ENCODE peak calls at places on chromosomes 4 and X, in ten cellular contexts. J is aorta; N is H9; W is body of pancreas; F is psoas muscle; T is breast epithelium; X is fibroblast of lung; Z is mesenchymal stem cell; D is right atrium auricular region; Y is CD8-positive, alpha-beta memory T cell. E is an unnamed sample.

GRCh38 chr4:6198768-6199343 is 1.5 kb downstream of the JAKMIP1 start:
- DNase-seq in J (no peak), N (peak; percentile 92), W (no peak), F (no peak), T (no peak), X (peak; percentile 11), Z (peak; percentile 2), D (no peak), Y (peak; percentile 33), E (peak; percentile 93)

GRCh38 chr4:6115746-6116586 is 84.4 kb downstream of the JAKMIP1 start:
- DNase-seq in J (peak; percentile 59), N (no peak), W (no peak), F (no peak), T (no peak), X (no peak), Z (no peak), D (no peak), Y (no peak), E (no peak)

GRCh38 chr4:140092094-140092820 is 61.7 kb downstream of the MAML3 start:
- DNase-seq in J (no peak), N (peak; percentile 81), W (peak; percentile 43), F (no peak), T (peak; percentile 53), X (peak; percentile 31), Z (peak; percentile 71), D (peak; percentile 70), Y (no peak), E (peak; percentile 57)

GRCh38 chr4:31620476-31620875 is 900.3 kb downstream of the PCDH7 start:
- DNase-seq in J (no peak), N (no peak), W (no peak), F (no peak), T (no peak), X (peak; percentile 10), Z (peak; percentile 45), D (no peak), Y (no peak), E (no peak)

GRCh38 chr4:184959309-184959708 is 59.0 kb upstream of the HELT start:
- DNase-seq in J (peak; percentile 48), N (peak; percentile 10), W (no peak), F (no peak), T (no peak), X (no peak), Z (no peak), D (peak; percentile 18), Y (no peak), E (no peak)

GRCh38 chr4:48670587-48670986 is 109.5 kb downstream of the FRYL start:
- DNase-seq in J (no peak), N (no peak), W (no peak), F (no peak), T (no peak), X (no peak), Z (no peak), D (no peak), Y (no peak), E (no peak)

GRCh38 chr4:1246111-1246881 is 2.6 kb downstream of the CTBP1 start:
- DNase-seq in J (peak; percentile 75), N (peak; percentile 28), W (peak; percentile 83), F (peak; percentile 55), T (peak; percentile 54), X (no peak), Z (peak; percentile 17), D (no peak), Y (no peak), E (peak; percentile 18)

GRCh38 chr4:76723916-76724315 is 174.0 kb downstream of the SOWAHB start:
- DNase-seq in J (no peak), N (no peak), W (no peak), F (no peak), T (no peak), X (peak; percentile 98), Z (no peak), D (no peak), Y (no peak), E (peak; percentile 46)

GRCh38 chrX:12988797-12989196 is 13.9 kb downstream of the TMSB4X start:
- DNase-seq in J (no peak), N (no peak), W (peak; percentile 79), F (no peak), T (no peak), X (peak; percentile 77), Z (no peak), D (no peak), Y (no peak), E (no peak)

GRCh38 chr4:161564230-161564834 is 599.5 kb downstream of the FSTL5 start:
- DNase-seq in J (no peak), N (no peak), W (no peak), F (no peak), T (no peak), X (peak; percentile 25), Z (peak; percentile 18), D (no peak), Y (no peak), E (no peak)

DNA sequence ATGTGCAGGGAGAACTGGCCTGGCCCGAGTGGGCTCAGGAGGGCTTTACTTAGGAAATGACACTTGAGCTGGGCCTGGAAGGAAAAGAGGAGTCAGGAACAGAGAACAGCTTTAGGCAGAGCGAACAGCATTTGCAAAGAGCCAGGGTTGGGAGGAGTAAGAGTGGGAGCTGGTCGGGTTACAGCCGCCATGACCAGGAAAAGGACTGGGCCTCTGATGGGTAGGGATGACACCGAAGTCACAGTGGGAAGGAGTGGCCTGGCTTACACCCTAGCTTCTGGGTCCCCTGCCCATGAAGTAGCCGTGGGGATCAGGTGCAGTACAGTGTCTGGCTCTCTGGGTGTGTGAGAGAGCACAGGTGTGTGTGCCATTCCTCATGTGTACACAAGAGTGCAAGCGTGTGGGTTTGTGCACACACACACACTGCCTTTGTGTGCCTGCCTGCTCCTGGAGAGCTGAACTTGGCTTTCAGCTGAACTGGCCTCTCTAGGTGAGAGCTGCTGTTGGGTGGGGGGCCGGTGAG is 31.6 kb downstream of the TRMT44 start:
- DNase-seq in J (no peak), N (no peak), W (no peak), F (no peak), T (no peak), X (no peak), Z (no peak), D (no peak), Y (no peak), E (no peak)
- H3K27ac ChIP-seq in J (no peak overlapping the region), N (no peak overlapping the region), W (no peak overlapping the region), F (no peak overlapping the region), T (peak overlapping the region; percentile 67), X (peak overlapping the region; percentile 85), Z (peak overlapping the region; percentile 88), D (peak overlapping the region; percentile 1), Y (peak overlapping the region; percentile 31), E (peak overlapping the region; percentile 14)

GRCh38 chr4:55560096-55560495 is 13.4 kb upstream of the CLOCK start:
- DNase-seq in J (no peak), N (no peak), W (no peak), F (no peak), T (no peak), X (no peak), Z (no peak), D (no peak), Y (no peak), E (no peak)

GRCh38 chr4:55561884-55562283 is 15.2 kb upstream of the CLOCK start:
- DNase-seq in J (no peak), N (no peak), W (no peak), F (no peak), T (no peak), X (no peak), Z (no peak), D (no peak), Y (no peak), E (no peak)
- H3K4me1 ChIP-seq in J (no peaks in the 10 kb centered on the region), N (no peaks in the 10 kb centered on the region), W (no peaks in the 10 kb centered on the region), F (no peaks in the 10 kb centered on the region), T (no peaks in the 10 kb centered on the region), X (no peaks in the 10 kb centered on the region), Z (no peaks in the 10 kb centered on the region), D (no peaks in the 10 kb centered on the region), Y (no peaks in the 10 kb centered on the region), E (no peaks in the 10 kb centered on the region)

DNA sequence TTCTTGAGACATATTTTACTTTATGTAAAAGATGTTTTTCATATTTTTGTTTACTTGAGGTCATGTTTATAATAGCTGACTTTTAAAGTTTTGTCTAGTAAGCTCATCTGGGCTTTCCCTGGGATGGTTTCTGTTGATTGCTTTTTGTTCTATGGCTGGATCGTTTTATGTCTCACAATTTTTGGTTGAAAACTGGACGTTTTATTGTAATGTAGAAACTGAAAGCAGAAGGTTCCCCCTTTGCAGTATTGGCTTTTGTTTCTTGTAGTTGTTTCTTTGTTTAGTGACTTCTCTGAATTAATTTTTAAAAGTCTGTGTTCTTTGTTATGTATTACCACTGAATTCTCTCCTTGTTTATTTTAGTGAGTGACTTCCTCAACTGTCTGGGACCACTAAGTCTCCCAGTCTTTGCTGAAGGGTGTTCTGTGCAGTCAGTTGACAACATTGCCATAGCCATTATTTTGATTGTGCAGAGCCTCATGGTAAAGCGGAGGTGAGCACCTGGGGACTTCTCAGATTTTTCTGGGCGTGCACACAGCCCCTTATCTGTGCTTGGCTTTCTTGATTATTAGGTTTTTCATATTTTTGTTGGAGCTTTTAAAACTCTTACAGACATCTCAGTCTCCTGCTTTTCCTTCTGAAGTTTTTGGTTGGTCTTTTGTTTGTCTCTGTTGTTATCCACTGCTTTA is 31.0 kb downstream of the KDM6A start:
- DNase-seq in J (no peak), N (no peak), W (no peak), F (no peak), T (no peak), X (no peak), Z (no peak), D (no peak), Y (no peak), E (no peak)
- H3K27ac ChIP-seq in J (no peak overlapping the region), N (peak overlapping the region; percentile 57), W (no peak overlapping the region), F (no peak overlapping the region), T (no peak overlapping the region), X (peak overlapping the region; percentile 23), Z (peak overlapping the region; percentile 38), D (no peak overlapping the region), Y (no peak overlapping the region), E (no peak overlapping the region)

GRCh38 chrX:50704987-50705386 is 109.0 kb downstream of the SHROOM4 start:
- DNase-seq in J (no peak), N (no peak), W (no peak), F (no peak), T (no peak), X (no peak), Z (peak; percentile 37), D (no peak), Y (no peak), E (no peak)
- H3K4me1 ChIP-seq in J (no peaks in the 10 kb centered on the region), N (peaks cover 13% of the 10 kb centered on the region), W (no peaks in the 10 kb centered on the region), F (no peaks in the 10 kb centered on the region), T (no peaks in the 10 kb centered on the region), X (no peaks in the 10 kb centered on the region), Z (peaks cover 6% of the 10 kb centered on the region), D (no peaks in the 10 kb centered on the region), Y (no peaks in the 10 kb centered on the region), E (no peaks in the 10 kb centered on the region)

DNA sequence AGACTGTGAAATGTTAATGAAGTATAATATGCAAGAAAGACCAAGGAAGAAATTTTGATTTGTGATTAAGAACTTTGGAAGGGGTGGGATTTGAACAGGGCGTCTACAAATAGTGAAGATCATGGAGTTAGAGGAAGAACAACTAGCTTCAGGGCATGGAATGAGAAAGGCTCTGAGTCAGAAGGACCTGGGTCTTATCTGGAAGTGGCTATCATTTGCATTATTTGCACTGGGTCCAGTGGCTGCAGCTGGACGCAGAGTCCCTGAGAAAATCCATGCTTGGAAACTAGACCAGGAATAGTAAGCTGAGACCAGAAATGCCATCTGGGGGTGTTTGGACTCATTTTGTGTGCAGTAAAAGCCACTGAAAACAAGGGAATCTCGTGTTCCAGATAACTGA is 4.3 kb upstream of the LIMCH1 start:
- DNase-seq in J (no peak), N (no peak), W (no peak), F (no peak), T (no peak), X (no peak), Z (no peak), D (no peak), Y (no peak), E (no peak)
- H3K27ac ChIP-seq in J (no peak overlapping the region), N (no peak overlapping the region), W (no peak overlapping the region), F (peak overlapping the region; percentile 47), T (no peak overlapping the region), X (no peak overlapping the region), Z (no peak overlapping the region), D (no peak overlapping the region), Y (no peak overlapping the region), E (no peak overlapping the region)

GRCh38 chr4:148780426-148781005 is 338.3 kb upstream of the NR3C2 start:
- DNase-seq in J (no peak), N (no peak), W (no peak), F (no peak), T (no peak), X (no peak), Z (no peak), D (no peak), Y (no peak), E (no peak)
- H3K4me1 ChIP-seq in J (no peaks in the 10 kb centered on the region), N (peaks cover 4% of the 10 kb centered on the region), W (no peaks in the 10 kb centered on the region), F (no peaks in the 10 kb centered on the region), T (no peaks in the 10 kb centered on the region), X (no peaks in the 10 kb centered on the region), Z (peaks cover 3% of the 10 kb centered on the region), D (no peaks in the 10 kb centered on the region), Y (no peaks in the 10 kb centered on the region), E (no peaks in the 10 kb centered on the region)

E was measured in testis.